ENCODE peak calls at places on chromosomes 3 and 15, in seven cellular contexts. S is pons, M is NCI-H1105 treated with DMSO at 0.1 percent for 48 hours, E is nephron progenitor cell, K is HTR-8/SVneo, T is head of caudate nucleus, W is NCI-H1092 treated with DMSO at 0.1 percent for 48 hours. P is an unnamed sample.

GRCh38 chr3:42179110-42179725 is 86.8 kb downstream of the CCK start:
- DNase-seq in S (peak), M (no peak), E (peak), K (peak), T (no peak), W (no peak), P (no peak)

GRCh38 chr3:89506462-89507143 is 399.2 kb downstream of the EPHA3 start:
- DNase-seq in S (no peak), M (no peak), E (no peak), K (no peak), T (no peak), W (no peak), P (no peak)

GRCh38 chr3:22474706-22475470 is 723.9 kb upstream of the ZNF385D start:
- DNase-seq in S (no peak), M (no peak), E (no peak), K (no peak), T (no peak), W (no peak), P (no peak)

GRCh38 chr3:10309736-10310135 is 11.2 kb downstream of the SEC13 start:
- DNase-seq in S (no peak), M (no peak), E (no peak), K (no peak), T (no peak), W (no peak), P (no peak)

GRCh38 chr3:14096742-14097141 is 27.9 kb downstream of the CHCHD4 start:
- DNase-seq in S (no peak), M (no peak), E (no peak), K (no peak), T (no peak), W (no peak), P (no peak)

GRCh38 chr3:67037615-67038014 is 39.5 kb downstream of the KBTBD8 start:
- DNase-seq in S (no peak), M (no peak), E (no peak), K (no peak), T (no peak), W (no peak), P (no peak)

GRCh38 chr15:78620839-78621421 is at the start of gene CHRNA3:
- DNase-seq in S (no peak), M (no peak), E (peak), K (no peak), T (no peak), W (peak), P (no peak)

GRCh38 chr3:71468311-71469130 is 115.0 kb downstream of the FOXP1 start:
- DNase-seq in S (no peak), M (no peak), E (no peak), K (no peak), T (no peak), W (no peak), P (no peak)

GRCh38 chr3:13702226-13702820 is 153.4 kb downstream of the FBLN2 start:
- DNase-seq in S (no peak), M (no peak), E (no peak), K (no peak), T (no peak), W (no peak), P (no peak)

GRCh38 chr3:172135766-172136729 is 96.7 kb downstream of the FNDC3B start:
- DNase-seq in S (no peak), M (no peak), E (no peak), K (no peak), T (no peak), W (no peak), P (no peak)

P was measured in G401.